ENCODE peak calls at places on chromosome 6, in eight cellular contexts. U is ovary; E is left lung; D is pancreas; X is stomach; N is CD4-positive, alpha-beta memory T cell; C is neural progenitor cell; R is heart left ventricle. O is an unnamed sample.

GRCh38 chr6:131787079-131787478 is 20.7 kb upstream of the ENPP1 start:
- DNase-seq in U (no peak), E (no peak), D (no peak), X (no peak), N (no peak), C (no peak), R (no peak), O (no peak)

GRCh38 chr6:154535146-154535545 is 24.7 kb upstream of the CNKSR3 start:
- DNase-seq in U (no peak), E (no peak), D (no peak), X (no peak), N (no peak), C (no peak), R (no peak), O (no peak)

GRCh38 chr6:113875470-113875869 is 18.3 kb downstream of the MARCKS start:
- DNase-seq in U (no peak), E (no peak), D (no peak), X (no peak), N (no peak), C (no peak), R (no peak), O (no peak)

GRCh38 chr6:130615816-130616215 is 211.4 kb upstream of the SMLR1 start:
- DNase-seq in U (no peak), E (no peak), D (no peak), X (no peak), N (no peak), C (no peak), R (no peak), O (no peak)

GRCh38 chr6:50147371-50147770 is 97.6 kb upstream of the DEFB112 start:
- DNase-seq in U (no peak), E (no peak), D (no peak), X (no peak), N (no peak), C (no peak), R (no peak), O (no peak)

GRCh38 chr6:163355471-163355991 is 59.0 kb upstream of the QKI start:
- DNase-seq in U (peak; percentile 39), E (peak; percentile 85), D (no peak), X (no peak), N (no peak), C (no peak), R (peak; percentile 86), O (peak; percentile 34)

GRCh38 chr6:169881976-169882375 is 130.6 kb downstream of the ERMARD start:
- DNase-seq in U (peak; percentile 3), E (no peak), D (peak; percentile 20), X (no peak), N (no peak), C (no peak), R (no peak), O (no peak)

GRCh38 chr6:81766482-81767069 is 14.1 kb upstream of the TENT5A start:
- DNase-seq in U (no peak), E (no peak), D (no peak), X (no peak), N (no peak), C (no peak), R (no peak), O (peak; percentile 48)

GRCh38 chr6:149286905-149287304 is 30.6 kb upstream of the TAB2 start:
- DNase-seq in U (no peak), E (no peak), D (no peak), X (no peak), N (no peak), C (no peak), R (no peak), O (no peak)

GRCh38 chr6:110537208-110538123 is 61.1 kb upstream of the SLC22A16 start:
- DNase-seq in U (no peak), E (no peak), D (no peak), X (no peak), N (no peak), C (no peak), R (no peak), O (no peak)

GRCh38 chr6:159913862-159914564 is 23.2 kb downstream of the MAS1 start:
- DNase-seq in U (no peak), E (no peak), D (no peak), X (no peak), N (no peak), C (no peak), R (no peak), O (no peak)

GRCh38 chr6:32941412-32941784 is 570 bp upstream of the HLA-DMB start:
- DNase-seq in U (no peak), E (no peak), D (no peak), X (no peak), N (peak; percentile 62), C (peak; percentile 11), R (no peak), O (no peak)

GRCh38 chr6:94835264-94835663 is 742.1 kb upstream of the MANEA start:
- DNase-seq in U (no peak), E (no peak), D (no peak), X (no peak), N (no peak), C (no peak), R (no peak), O (no peak)

GRCh38 chr6:110812719-110813118 is 2.5 kb downstream of the CDK19 start:
- DNase-seq in U (no peak), E (no peak), D (no peak), X (no peak), N (no peak), C (no peak), R (no peak), O (no peak)

GRCh38 chr6:88882536-88882935 is 80.9 kb downstream of the RNGTT start:
- DNase-seq in U (no peak), E (no peak), D (no peak), X (no peak), N (no peak), C (peak; percentile 67), R (no peak), O (no peak)

GRCh38 chr6:75196051-75196743 is 9.7 kb downstream of the COL12A1 start:
- DNase-seq in U (no peak), E (no peak), D (no peak), X (no peak), N (no peak), C (no peak), R (no peak), O (no peak)

GRCh38 chr6:144725731-144726522 is 440.8 kb downstream of the UTRN start:
- DNase-seq in U (no peak), E (no peak), D (no peak), X (peak; percentile 56), N (no peak), C (no peak), R (peak; percentile 33), O (no peak)

GRCh38 chr6:27814665-27815424 is 97.4 kb downstream of the OR2B2 start:
- DNase-seq in U (peak; percentile 86), E (no peak), D (no peak), X (peak; percentile 79), N (peak; percentile 87), C (peak; percentile 88), R (peak; percentile 44), O (peak; percentile 85)
- H3K27ac ChIP-seq in U (no peak overlapping the region), E (peak overlapping the region; percentile 78), D (no peak overlapping the region), X (peak overlapping the region; percentile 74), N (peak overlapping the region; percentile 63), C (peak overlapping the region; percentile 52), R (no peak overlapping the region), O (peak overlapping the region; percentile 65)

GRCh38 chr6:164827537-164827936 is 481.9 kb downstream of the C6orf118 start:
- DNase-seq in U (no peak), E (no peak), D (no peak), X (no peak), N (no peak), C (no peak), R (no peak), O (no peak)
- H3K9me3 ChIP-seq in U (no peaks in the 10 kb centered on the region), E (no peaks in the 10 kb centered on the region), D (no peaks in the 10 kb centered on the region), X (no peaks in the 10 kb centered on the region), N (no peaks in the 10 kb centered on the region), C (no peaks in the 10 kb centered on the region), R (no peaks in the 10 kb centered on the region), O (no peaks in the 10 kb centered on the region)

GRCh38 chr6:83707829-83708545 is 914 bp downstream of the SNAP91 start:
- DNase-seq in U (no peak), E (peak; percentile 71), D (peak; percentile 62), X (no peak), N (no peak), C (peak; percentile 73), R (no peak), O (no peak)

GRCh38 chr6:83711958-83712357 is 3.1 kb upstream of the SNAP91 start:
- DNase-seq in U (no peak), E (no peak), D (no peak), X (no peak), N (no peak), C (no peak), R (no peak), O (no peak)

GRCh38 chr6:83709748-83710050 is 798 bp upstream of the SNAP91 start:
- DNase-seq in U (no peak), E (no peak), D (no peak), X (no peak), N (no peak), C (no peak), R (no peak), O (no peak)

GRCh38 chr6:83708970-83709747 is at the start of gene SNAP91:
- DNase-seq in U (peak; percentile 29), E (no peak), D (peak; percentile 72), X (no peak), N (no peak), C (peak; percentile 88), R (peak; percentile 28), O (no peak)

GRCh38 chr6:83708546-83708969 is 343 bp downstream of the SNAP91 start:
- DNase-seq in U (no peak), E (peak; percentile 79), D (peak; percentile 62), X (no peak), N (no peak), C (peak; percentile 73), R (no peak), O (no peak)
- H3K4me3 ChIP-seq in U (peak overlapping the region; percentile 32), E (peak overlapping the region; percentile 34), D (peak overlapping the region; percentile 30), X (peak overlapping the region; percentile 56), N (no peak overlapping the region), C (peak overlapping the region; percentile 72), R (peak overlapping the region; percentile 51), O (peak overlapping the region; percentile 23)

GRCh38 chr6:34226731-34227586 is 9.7 kb upstream of the HMGA1 start:
- DNase-seq in U (no peak), E (no peak), D (no peak), X (no peak), N (no peak), C (peak; percentile 34), R (no peak), O (no peak)

GRCh38 chr6:34225551-34225950 is 11.1 kb upstream of the HMGA1 start:
- DNase-seq in U (no peak), E (no peak), D (no peak), X (no peak), N (no peak), C (no peak), R (no peak), O (no peak)

GRCh38 chr6:34223381-34223963 is 13.2 kb upstream of the HMGA1 start:
- DNase-seq in U (no peak), E (peak; percentile 77), D (no peak), X (no peak), N (no peak), C (no peak), R (no peak), O (peak; percentile 50)

GRCh38 chr6:34226066-34226465 is 10.6 kb upstream of the HMGA1 start:
- DNase-seq in U (no peak), E (no peak), D (no peak), X (no peak), N (no peak), C (no peak), R (no peak), O (no peak)

GRCh38 chr6:34223964-34224940 is 12.4 kb upstream of the HMGA1 start:
- DNase-seq in U (peak; percentile 93), E (peak; percentile 99), D (peak; percentile 98), X (peak; percentile 95), N (peak; percentile 90), C (peak; percentile 94), R (peak; percentile 93), O (peak; percentile 95)
- H3K27ac ChIP-seq in U (peak overlapping the region; percentile 70), E (peak overlapping the region; percentile 91), D (peak overlapping the region; percentile 86), X (peak overlapping the region; percentile 97), N (peak overlapping the region; percentile 99), C (no peak overlapping the region), R (peak overlapping the region; percentile 86), O (peak overlapping the region; percentile 88)

O was measured in colonic mucosa.